ENCODE peak calls at places on chromosomes 1 and 21, in six cellular contexts. D is activated naive CD4-positive, alpha-beta T cell treated with anti-CD3 and anti-CD28 coated beads, Interleukin-2, amount 50 U/mL, for 72 hours; J is stromal cell of bone marrow; B is iris pigment epithelial cell; W is type B pancreatic cell; K is left cardiac atrium. A is an unnamed sample.

GRCh38 chr1:206725053-206725963 is 40.6 kb downstream of the MAPKAPK2 start:
- DNase-seq in D (no peak), J (peak), B (peak), W (no peak), K (no peak), A (no peak)

GRCh38 chr1:224851210-224851849 is 78.1 kb upstream of the DNAH14 start:
- DNase-seq in D (no peak), J (peak), B (peak), W (no peak), K (peak), A (no peak)

GRCh38 chr1:53619811-53620619 is 118.9 kb downstream of the GLIS1 start:
- DNase-seq in D (peak), J (no peak), B (peak), W (peak), K (no peak), A (no peak)

GRCh38 chr1:240232548-240232947 is 140.9 kb downstream of the FMN2 start:
- DNase-seq in D (no peak), J (no peak), B (peak), W (no peak), K (no peak), A (no peak)

GRCh38 chr1:9086060-9086459 is 16.6 kb upstream of the SLC2A5 start:
- DNase-seq in D (no peak), J (no peak), B (no peak), W (no peak), K (no peak), A (no peak)

GRCh38 chr1:24351918-24352637 is 32.9 kb downstream of the GRHL3 start:
- DNase-seq in D (peak), J (no peak), B (peak), W (no peak), K (peak), A (no peak)

GRCh38 chr1:19560480-19560879 is 75.1 kb upstream of the CAPZB start:
- DNase-seq in D (no peak), J (no peak), B (no peak), W (no peak), K (no peak), A (no peak)

GRCh38 chr1:75198761-75199160 is 64.6 kb downstream of the LHX8 start:
- DNase-seq in D (no peak), J (no peak), B (no peak), W (no peak), K (no peak), A (no peak)

GRCh38 chr1:179953974-179954493 is 576 bp upstream of the CEP350 start:
- DNase-seq in D (no peak), J (peak), B (peak), W (no peak), K (peak), A (peak)

GRCh38 chr1:24105368-24106160 is 6.4 kb downstream of the MYOM3 start:
- DNase-seq in D (no peak), J (no peak), B (no peak), W (no peak), K (no peak), A (no peak)

GRCh38 chr1:58395355-58395754 is 151.2 kb downstream of the OMA1 start:
- DNase-seq in D (no peak), J (peak), B (peak), W (no peak), K (no peak), A (no peak)

GRCh38 chr1:109926662-109927300 is 16.1 kb downstream of the CSF1 start:
- DNase-seq in D (no peak), J (peak), B (peak), W (no peak), K (no peak), A (no peak)

GRCh38 chr1:32249831-32250525 is 1.1 kb upstream of the LCK start:
- DNase-seq in D (peak), J (no peak), B (peak), W (no peak), K (peak), A (no peak)

GRCh38 chr1:94755675-94756074 is 64.5 kb upstream of the SLC44A3 start:
- DNase-seq in D (no peak), J (peak), B (peak), W (no peak), K (no peak), A (no peak)

GRCh38 chr1:229694053-229694693 is 68.1 kb downstream of the URB2 start:
- DNase-seq in D (no peak), J (peak), B (peak), W (no peak), K (peak), A (no peak)

GRCh38 chr1:201170533-201171062 is 16.3 kb upstream of the TMEM9 start:
- DNase-seq in D (peak), J (peak), B (peak), W (peak), K (peak), A (no peak)

GRCh38 chr21:39037807-39038405 is 145.3 kb downstream of the PSMG1 start:
- DNase-seq in D (no peak), J (no peak), B (peak), W (no peak), K (no peak), A (no peak)

GRCh38 chr1:31944205-31945089 is 6.3 kb upstream of the PTP4A2 start:
- DNase-seq in D (no peak), J (peak), B (peak), W (peak), K (peak), A (no peak)

GRCh38 chr1:29120955-29121485 is 2.7 kb downstream of the TMEM200B start:
- DNase-seq in D (peak), J (no peak), B (peak), W (peak), K (peak), A (no peak)

GRCh38 chr1:200267937-200268336 is 141.9 kb downstream of the ZNF281 start:
- DNase-seq in D (no peak), J (no peak), B (no peak), W (no peak), K (no peak), A (no peak)

GRCh38 chr21:46117586-46118304 is 19.8 kb downstream of the COL6A2 start:
- DNase-seq in D (peak), J (no peak), B (no peak), W (no peak), K (peak), A (no peak)

GRCh38 chr1:38433097-38433722 is 386.6 kb upstream of the POU3F1 start:
- DNase-seq in D (no peak), J (no peak), B (no peak), W (no peak), K (no peak), A (no peak)

GRCh38 chr1:7565099-7565750 is 205.9 kb upstream of the VAMP3 start:
- DNase-seq in D (no peak), J (no peak), B (no peak), W (no peak), K (peak), A (no peak)

GRCh38 chr1:5983361-5984103 is 8.7 kb downstream of the NPHP4 start:
- DNase-seq in D (no peak), J (no peak), B (peak), W (no peak), K (no peak), A (no peak)

GRCh38 chr1:91569411-91570104 is 68.9 kb downstream of the CDC7 start:
- DNase-seq in D (no peak), J (peak), B (peak), W (no peak), K (peak), A (no peak)

GRCh38 chr1:51910182-51910581 is 31.7 kb upstream of the NRDC start:
- DNase-seq in D (no peak), J (no peak), B (no peak), W (no peak), K (no peak), A (no peak)

GRCh38 chr1:206903687-206904086 is 6.4 kb downstream of the IL24 start:
- DNase-seq in D (no peak), J (no peak), B (peak), W (no peak), K (no peak), A (no peak)

GRCh38 chr1:247054992-247055415 is 23.6 kb downstream of the ZNF670 start:
- DNase-seq in D (no peak), J (no peak), B (peak), W (no peak), K (no peak), A (no peak)

A was measured in SIG-M5.